ENCODE peak calls at places on chromosomes 6 and 20, in five cellular contexts. X is HFFc6; E is globus pallidus; G is kidney glomerular epithelial cell; M is CD4-positive, CD25-positive, alpha-beta regulatory T cell. U is an unnamed sample.

GRCh38 chr20:59145926-59146800 is 17.5 kb upstream of the ZNF831 start:
- DNase-seq in G (no peak), E (no peak), X (no peak), M (peak; percentile 83), U (no peak)

GRCh38 chr20:57474816-57475215 is 50.1 kb downstream of the CTCFL start:
- DNase-seq in G (no peak), M (no peak), E (no peak), X (no peak), U (no peak)

GRCh38 chr20:35012227-35013069 is 56.8 kb downstream of the MYH7B start:
- DNase-seq in G (no peak), E (no peak), X (no peak), M (no peak), U (no peak)

GRCh38 chr6:86937219-86938079 is at the start of gene HTR1E:
- DNase-seq in M (peak; percentile 4), E (peak; percentile 9), X (no peak), G (peak; percentile 16), U (peak; percentile 86)

GRCh38 chr6:129621252-129621651 is 88.7 kb downstream of the ARHGAP18 start:
- DNase-seq in G (no peak), E (no peak), X (no peak), M (peak; percentile 46), U (no peak)

GRCh38 chr20:10761232-10761631 is 87.4 kb upstream of the JAG1 start:
- DNase-seq in M (no peak), X (no peak), E (no peak), G (no peak), U (no peak)

GRCh38 chr6:34316442-34317171 is 67.8 kb upstream of the SMIM29 start:
- DNase-seq in M (no peak), X (no peak), G (no peak), E (no peak), U (no peak)

GRCh38 chr6:111789593-111789992 is 83.7 kb downstream of the FYN start:
- DNase-seq in G (peak; percentile 28), E (no peak), X (no peak), M (no peak), U (no peak)

GRCh38 chr20:63477061-63477616 is 4.7 kb upstream of the KCNQ2 start:
- DNase-seq in X (no peak), E (no peak), M (no peak), G (no peak), U (no peak)

GRCh38 chr6:11586574-11586973 is 49.0 kb downstream of the TMEM170B start:
- DNase-seq in G (peak; percentile 87), E (no peak), M (no peak), X (peak; percentile 96), U (no peak)

GRCh38 chr6:135182120-135182992 is 1.2 kb downstream of the MYB start:
- DNase-seq in X (no peak), M (peak; percentile 67), E (no peak), G (no peak), U (peak; percentile 4)

GRCh38 chr20:10179574-10180298 is 38.9 kb upstream of the SNAP25 start:
- DNase-seq in G (no peak), X (no peak), E (no peak), M (no peak), U (no peak)